ENCODE peak calls at places on chromosomes 11 and 22, in four cellular contexts. Q is spleen, S is IMR-90, D is thoracic aorta. H is an unnamed sample.
A peak's percentile ranks its signal among the peaks of the same experiment; 100 is the strongest.

GRCh38 chr22:42856179-42856864 is 751 bp downstream of the ARFGAP3 start:
- DNase-seq in D (no peak), Q (peak; percentile 88), S (peak; percentile 22), H (no peak)

GRCh38 chr22:29782061-29782845 is 15.1 kb downstream of the UQCR10 start:
- DNase-seq in Q (no peak), D (no peak), S (peak; percentile 46), H (no peak)

GRCh38 chr22:48382197-48382596 is 1445.5 kb downstream of the BRD1 start:
- DNase-seq in S (no peak), Q (peak; percentile 22), D (no peak), H (no peak)

GRCh38 chr11:126384449-126385070 is 29.1 kb downstream of the ST3GAL4 start:
- DNase-seq in Q (peak; percentile 71), D (no peak), S (no peak), H (no peak)

GRCh38 chr11:129417458-129417857 is 41.8 kb downstream of the BARX2 start:
- DNase-seq in D (no peak), Q (no peak), S (no peak), H (no peak)

GRCh38 chr11:59180168-59180567 is 8.2 kb downstream of the DTX4 start:
- DNase-seq in Q (no peak), D (no peak), S (no peak), H (no peak)

GRCh38 chr11:83194284-83195175 is 1.0 kb downstream of the ANKRD42 start:
- DNase-seq in D (peak; percentile 37), S (peak; percentile 77), Q (peak; percentile 93), H (peak; percentile 62)

GRCh38 chr22:24137595-24137994 is 43.7 kb upstream of the SUSD2 start:
- DNase-seq in Q (no peak), S (peak; percentile 86), D (no peak), H (peak; percentile 41)

GRCh38 chr11:44593194-44593593 is 27.7 kb downstream of the CD82 start:
- DNase-seq in D (no peak), S (no peak), Q (no peak), H (no peak)

GRCh38 chr11:130162733-130163132 is 3.2 kb downstream of the ST14 start:
- DNase-seq in Q (no peak), D (no peak), S (no peak), H (no peak)

GRCh38 chr22:29727248-29727551 is 7.4 kb downstream of the CABP7 start:
- DNase-seq in S (peak; percentile 32), Q (no peak), D (no peak), H (no peak)

GRCh38 chr11:65355013-65355775 is 643 bp downstream of the TIGD3 start:
- DNase-seq in Q (peak; percentile 88), D (no peak), S (no peak), H (no peak)

GRCh38 chr11:126317681-126318641 is 14.1 kb downstream of the DCPS start:
- DNase-seq in Q (peak; percentile 55), D (no peak), S (peak; percentile 83), H (peak; percentile 68)

GRCh38 chr22:37918580-37919274 is 12.6 kb downstream of the MICALL1 start:
- DNase-seq in Q (no peak), D (no peak), S (no peak), H (no peak)

GRCh38 chr11:35662061-35662648 is 420 bp upstream of the TRIM44 start:
- DNase-seq in D (no peak), Q (no peak), S (no peak), H (no peak)

GRCh38 chr22:32376681-32377080 is 19.0 kb downstream of the RFPL3 start:
- DNase-seq in D (no peak), S (no peak), Q (no peak), H (no peak)

GRCh38 chr11:66344550-66345315 is at the start of gene BRMS1:
- DNase-seq in S (peak; percentile 97), Q (peak; percentile 100), D (peak; percentile 95), H (peak; percentile 98)

GRCh38 chr11:10784229-10785145 is 24.2 kb downstream of the EIF4G2 start:
- DNase-seq in D (no peak), Q (no peak), S (peak; percentile 35), H (no peak)

GRCh38 chr11:57223601-57224000 is 13.4 kb downstream of the APLNR start:
- DNase-seq in D (no peak), S (peak; percentile 23), Q (no peak), H (no peak)

GRCh38 chr11:124861670-124862069 is 3.6 kb upstream of the ROBO3 start:
- DNase-seq in Q (no peak), D (no peak), S (no peak), H (no peak)

GRCh38 chr22:38202437-38203089 is 769 bp downstream of the MAFF start:
- DNase-seq in Q (peak; percentile 93), D (peak; percentile 81), S (peak; percentile 92), H (peak; percentile 85)

GRCh38 chr11:128294685-128295079 is 292.7 kb downstream of the ETS1 start:
- DNase-seq in S (peak; percentile 63), D (no peak), Q (no peak), H (peak; percentile 28)

GRCh38 chr11:8566613-8567210 is 27.3 kb downstream of the STK33 start:
- DNase-seq in S (peak; percentile 48), D (no peak), Q (no peak), H (peak; percentile 7)

GRCh38 chr11:12044799-12045198 is 36.4 kb upstream of the DKK3 start:
- DNase-seq in Q (no peak), D (no peak), S (no peak), H (no peak)

DNA sequence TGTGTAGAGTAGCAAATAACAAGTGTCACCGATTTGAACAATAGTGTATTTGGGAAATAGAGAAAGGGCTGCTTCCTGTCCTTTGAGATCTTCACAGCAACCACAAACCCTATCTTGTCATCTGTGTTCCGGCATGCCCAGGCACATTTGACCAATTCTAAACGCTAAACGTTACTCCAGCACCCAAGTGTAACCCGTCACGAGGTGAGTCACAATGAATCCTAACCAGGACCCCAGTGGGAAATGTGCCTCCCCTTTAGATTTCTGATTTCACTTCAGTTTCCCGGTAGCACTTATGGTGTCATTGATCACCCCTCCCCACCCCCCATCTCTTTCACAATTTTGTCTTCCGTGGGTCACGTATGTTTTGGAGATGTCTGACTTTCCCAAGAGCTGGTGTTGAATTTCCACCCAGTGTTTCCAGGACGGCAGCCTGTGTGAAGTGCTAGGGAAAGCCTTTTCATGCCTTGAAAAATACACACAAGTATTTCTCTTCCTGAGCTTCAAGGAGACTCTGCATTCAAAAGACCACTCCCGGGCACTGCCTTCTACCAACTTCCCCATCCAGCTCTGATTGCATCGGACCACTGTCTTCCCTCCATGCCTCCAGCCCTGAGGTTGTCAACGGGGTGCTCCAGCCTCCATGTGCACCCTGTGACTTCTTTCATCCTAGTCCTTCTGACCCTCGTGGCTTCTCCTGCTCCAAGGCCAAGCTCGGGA is 10.5 kb upstream of the C11orf24 start:
- DNase-seq in Q (no peak), S (no peak), D (no peak), H (no peak)
- H3K27ac ChIP-seq in Q (peak overlapping the region; percentile 21), S (no peak overlapping the region), D (no peak overlapping the region), H (no peak overlapping the region)

GRCh38 chr22:45504703-45505341 is 2.1 kb downstream of the FBLN1 start:
- DNase-seq in D (no peak), Q (no peak), S (peak; percentile 37), H (no peak)
- H3K4me3 ChIP-seq in D (peak overlapping the region; percentile 71), Q (no peak overlapping the region), S (peak overlapping the region; percentile 80), H (peak overlapping the region; percentile 58)

GRCh38 chr22:39629851-39630250 is 59.3 kb downstream of the CACNA1I start:
- DNase-seq in Q (no peak), D (no peak), S (no peak), H (no peak)
- H3K27me3 ChIP-seq in Q (peaks cover 8% of the 10 kb centered on the region), D (no peaks in the 10 kb centered on the region), S (peaks cover 30% of the 10 kb centered on the region), H (peaks cover 4% of the 10 kb centered on the region)

DNA sequence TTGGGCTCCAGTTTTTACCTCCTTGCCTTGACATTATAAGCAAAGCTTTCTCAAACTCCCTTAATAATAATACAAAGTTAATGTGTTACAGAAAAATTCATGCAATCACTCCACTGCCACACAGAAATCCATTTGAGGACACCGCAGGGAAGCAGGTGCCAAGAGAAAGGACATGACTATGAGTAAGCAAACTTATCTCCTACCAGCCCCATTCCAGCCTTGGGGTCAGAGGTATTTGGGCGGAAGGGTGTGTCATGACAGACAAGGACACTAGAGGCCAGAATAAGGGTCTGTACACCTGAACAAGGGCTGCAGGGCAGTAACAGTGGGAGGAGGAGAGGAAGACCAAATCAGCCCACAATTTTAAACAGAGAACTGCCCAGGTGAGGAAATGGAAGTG is 5.9 kb downstream of the GNG3 start:
- DNase-seq in S (no peak), D (no peak), Q (no peak), H (no peak)
- H3K27ac ChIP-seq in S (peak overlapping the region; percentile 2), D (no peak overlapping the region), Q (peak overlapping the region; percentile 48), H (no peak overlapping the region)

GRCh38 chr11:110093407-110094297 is 460 bp downstream of the ZC3H12C start:
- DNase-seq in D (no peak), Q (peak; percentile 85), S (peak; percentile 51), H (peak; percentile 45)

GRCh38 chr11:110089617-110090282 is 3.4 kb upstream of the ZC3H12C start:
- DNase-seq in Q (no peak), S (no peak), D (no peak), H (no peak)

GRCh38 chr11:110092577-110093406 is at the start of gene ZC3H12C:
- DNase-seq in Q (peak; percentile 87), S (peak; percentile 90), D (peak; percentile 60), H (peak; percentile 82)

GRCh38 chr11:110090466-110091026 is 2.6 kb upstream of the ZC3H12C start:
- DNase-seq in Q (no peak), S (no peak), D (no peak), H (no peak)

GRCh38 chr11:110091995-110092576 is 1.1 kb upstream of the ZC3H12C start:
- DNase-seq in S (no peak), Q (no peak), D (no peak), H (no peak)
- H3K4me3 ChIP-seq in S (peak overlapping the region; percentile 76), Q (peak overlapping the region; percentile 44), D (peak overlapping the region; percentile 88), H (peak overlapping the region; percentile 76)

GRCh38 chr22:22387386-22387736 is 121.2 kb downstream of the ZNF280B start:
- DNase-seq in S (no peak), Q (no peak), D (no peak), H (no peak)

GRCh38 chr22:22388494-22388893 is 120.0 kb downstream of the ZNF280B start:
- DNase-seq in D (no peak), S (no peak), Q (no peak), H (no peak)

GRCh38 chr22:22388055-22388454 is 120.5 kb downstream of the ZNF280B start:
- DNase-seq in S (no peak), D (no peak), Q (no peak), H (no peak)

GRCh38 chr22:22384668-22385244 is 123.8 kb downstream of the ZNF280B start:
- DNase-seq in D (no peak), S (no peak), Q (no peak), H (no peak)

DNA sequence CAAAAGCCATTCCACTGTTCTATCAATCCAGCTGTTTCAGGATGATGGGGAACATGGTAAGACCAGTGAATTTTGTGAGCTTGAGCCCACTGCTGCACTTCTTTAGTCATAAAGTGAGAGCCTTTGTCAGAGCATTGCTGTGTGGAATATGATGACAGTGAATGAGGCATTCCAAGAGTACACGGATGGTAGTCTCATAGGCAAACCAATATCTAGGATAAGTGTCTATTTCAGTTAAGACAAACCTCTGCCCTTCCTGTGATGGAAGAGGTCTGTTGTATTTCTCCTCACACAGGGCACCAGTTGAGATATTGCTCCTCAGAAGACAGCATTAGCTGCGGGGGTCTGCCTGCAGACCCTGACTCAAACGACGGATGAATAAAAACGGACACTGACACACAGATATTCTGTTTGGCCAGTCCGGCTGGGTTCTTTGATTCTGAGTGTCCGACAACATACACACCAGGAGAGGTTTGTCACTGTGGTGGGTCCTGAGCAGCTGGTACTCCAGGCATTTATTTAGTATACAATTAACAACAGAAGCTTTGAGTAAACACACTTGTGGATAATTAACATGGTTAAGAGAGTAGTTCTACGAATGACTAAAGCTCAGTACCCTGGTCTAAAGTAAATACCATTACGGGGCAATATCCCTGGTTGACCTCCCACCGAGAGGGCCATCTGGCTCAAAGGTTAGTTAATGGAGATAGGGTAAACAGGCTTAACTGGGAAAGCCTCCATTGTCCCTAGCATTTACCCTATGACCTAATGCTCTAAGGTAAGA is 121.7 kb downstream of the ZNF280B start:
- DNase-seq in D (no peak), Q (no peak), S (no peak), H (no peak)
- H3K27me3 ChIP-seq in D (no peaks in the 10 kb centered on the region), Q (peaks cover 4% of the 10 kb centered on the region), S (no peaks in the 10 kb centered on the region), H (peaks cover 7% of the 10 kb centered on the region)